ENCODE peak calls at places on chromosomes 16 and 17, in ten cellular contexts. One of them, this sample, is unnamed.

GRCh38 chr17:75077072-75077489 is 10.7 kb upstream of the SLC16A5 start:
- ATAC-seq in effector memory CD8-positive, alpha-beta T cell: no peak
- ATAC-seq in left lung: peak; percentile 1
- ATAC-seq in activated CD8-positive, alpha-beta T cell treated with anti-CD3 and anti-CD28 coated beads for 36 hours: no peak
- ATAC-seq in CD4-positive, alpha-beta T cell: no peak
- ATAC-seq in lung: no peak
- ATAC-seq in activated naive CD8-positive, alpha-beta T cell treated with anti-CD3 and anti-CD28 coated beads, Interleukin-2, amount 10 ng/mL, durations not matched to agents 7 days and 5 days: no peak
- ATAC-seq in stimulated activated naive CD8-positive, alpha-beta T cell treated with anti-CD3 and anti-CD28 coated beads, Interleukin-15, amount 100 ng/mL, for 72 hours: no peak
- ATAC-seq in CD8-positive, alpha-beta T cell: no peak
- ATAC-seq in stimulated activated naive B cell treated with anti-CD40 and anti-IgM and Interleukin-4, amounts not matched to agents 10 μg/mL and 1 μg/mL and 100 μg/mL, for 72 hours: no peak
- ATAC-seq in this sample: no peak

GRCh38 chr16:68298907-68299515 is 11.7 kb downstream of the SLC7A6OS start:
- ATAC-seq in lung: no peak
- ATAC-seq in activated CD8-positive, alpha-beta T cell treated with anti-CD3 and anti-CD28 coated beads for 36 hours: no peak
- ATAC-seq in left lung: no peak
- ATAC-seq in effector memory CD8-positive, alpha-beta T cell: no peak
- ATAC-seq in CD4-positive, alpha-beta T cell: no peak
- ATAC-seq in activated naive CD8-positive, alpha-beta T cell treated with anti-CD3 and anti-CD28 coated beads, Interleukin-2, amount 10 ng/mL, durations not matched to agents 7 days and 5 days: no peak
- ATAC-seq in stimulated activated naive CD8-positive, alpha-beta T cell treated with anti-CD3 and anti-CD28 coated beads, Interleukin-15, amount 100 ng/mL, for 72 hours: no peak
- ATAC-seq in CD8-positive, alpha-beta T cell: no peak
- ATAC-seq in stimulated activated naive B cell treated with anti-CD40 and anti-IgM and Interleukin-4, amounts not matched to agents 10 μg/mL and 1 μg/mL and 100 μg/mL, for 72 hours: no peak
- ATAC-seq in this sample: peak; percentile 72

GRCh38 chr17:53470626-53471025 is 352.1 kb upstream of the KIF2B start:
- ATAC-seq in stimulated activated naive CD8-positive, alpha-beta T cell treated with anti-CD3 and anti-CD28 coated beads, Interleukin-15, amount 100 ng/mL, for 72 hours: no peak
- ATAC-seq in lung: no peak
- ATAC-seq in activated naive CD8-positive, alpha-beta T cell treated with anti-CD3 and anti-CD28 coated beads, Interleukin-2, amount 10 ng/mL, durations not matched to agents 7 days and 5 days: no peak
- ATAC-seq in stimulated activated naive B cell treated with anti-CD40 and anti-IgM and Interleukin-4, amounts not matched to agents 10 μg/mL and 1 μg/mL and 100 μg/mL, for 72 hours: no peak
- ATAC-seq in CD8-positive, alpha-beta T cell: no peak
- ATAC-seq in left lung: no peak
- ATAC-seq in effector memory CD8-positive, alpha-beta T cell: no peak
- ATAC-seq in activated CD8-positive, alpha-beta T cell treated with anti-CD3 and anti-CD28 coated beads for 36 hours: no peak
- ATAC-seq in CD4-positive, alpha-beta T cell: no peak
- ATAC-seq in this sample: no peak

GRCh38 chr17:33962857-33963655 is 292.0 kb upstream of the CCL2 start:
- ATAC-seq in activated CD8-positive, alpha-beta T cell treated with anti-CD3 and anti-CD28 coated beads for 36 hours: no peak
- ATAC-seq in CD8-positive, alpha-beta T cell: no peak
- ATAC-seq in stimulated activated naive B cell treated with anti-CD40 and anti-IgM and Interleukin-4, amounts not matched to agents 10 μg/mL and 1 μg/mL and 100 μg/mL, for 72 hours: peak; percentile 68
- ATAC-seq in stimulated activated naive CD8-positive, alpha-beta T cell treated with anti-CD3 and anti-CD28 coated beads, Interleukin-15, amount 100 ng/mL, for 72 hours: no peak
- ATAC-seq in left lung: no peak
- ATAC-seq in effector memory CD8-positive, alpha-beta T cell: no peak
- ATAC-seq in activated naive CD8-positive, alpha-beta T cell treated with anti-CD3 and anti-CD28 coated beads, Interleukin-2, amount 10 ng/mL, durations not matched to agents 7 days and 5 days: no peak
- ATAC-seq in CD4-positive, alpha-beta T cell: no peak
- ATAC-seq in lung: no peak
- ATAC-seq in this sample: no peak

GRCh38 chr16:1343428-1344242 is 8.0 kb downstream of the TSR3 start:
- ATAC-seq in activated CD8-positive, alpha-beta T cell treated with anti-CD3 and anti-CD28 coated beads for 36 hours: no peak
- ATAC-seq in activated naive CD8-positive, alpha-beta T cell treated with anti-CD3 and anti-CD28 coated beads, Interleukin-2, amount 10 ng/mL, durations not matched to agents 7 days and 5 days: no peak
- ATAC-seq in stimulated activated naive CD8-positive, alpha-beta T cell treated with anti-CD3 and anti-CD28 coated beads, Interleukin-15, amount 100 ng/mL, for 72 hours: no peak
- ATAC-seq in stimulated activated naive B cell treated with anti-CD40 and anti-IgM and Interleukin-4, amounts not matched to agents 10 μg/mL and 1 μg/mL and 100 μg/mL, for 72 hours: no peak
- ATAC-seq in effector memory CD8-positive, alpha-beta T cell: no peak
- ATAC-seq in CD8-positive, alpha-beta T cell: no peak
- ATAC-seq in lung: no peak
- ATAC-seq in left lung: no peak
- ATAC-seq in CD4-positive, alpha-beta T cell: no peak
- ATAC-seq in this sample: peak; percentile 0

GRCh38 chr17:68522266-68522665 is 10.0 kb downstream of the PRKAR1A start:
- ATAC-seq in activated CD8-positive, alpha-beta T cell treated with anti-CD3 and anti-CD28 coated beads for 36 hours: no peak
- ATAC-seq in left lung: no peak
- ATAC-seq in CD8-positive, alpha-beta T cell: no peak
- ATAC-seq in lung: no peak
- ATAC-seq in activated naive CD8-positive, alpha-beta T cell treated with anti-CD3 and anti-CD28 coated beads, Interleukin-2, amount 10 ng/mL, durations not matched to agents 7 days and 5 days: no peak
- ATAC-seq in CD4-positive, alpha-beta T cell: no peak
- ATAC-seq in stimulated activated naive CD8-positive, alpha-beta T cell treated with anti-CD3 and anti-CD28 coated beads, Interleukin-15, amount 100 ng/mL, for 72 hours: no peak
- ATAC-seq in stimulated activated naive B cell treated with anti-CD40 and anti-IgM and Interleukin-4, amounts not matched to agents 10 μg/mL and 1 μg/mL and 100 μg/mL, for 72 hours: no peak
- ATAC-seq in effector memory CD8-positive, alpha-beta T cell: no peak
- ATAC-seq in this sample: no peak

GRCh38 chr16:23452221-23452571 is 793 bp downstream of the COG7 start:
- ATAC-seq in left lung: peak; percentile 2
- ATAC-seq in stimulated activated naive CD8-positive, alpha-beta T cell treated with anti-CD3 and anti-CD28 coated beads, Interleukin-15, amount 100 ng/mL, for 72 hours: no peak
- ATAC-seq in activated naive CD8-positive, alpha-beta T cell treated with anti-CD3 and anti-CD28 coated beads, Interleukin-2, amount 10 ng/mL, durations not matched to agents 7 days and 5 days: no peak
- ATAC-seq in lung: no peak
- ATAC-seq in effector memory CD8-positive, alpha-beta T cell: no peak
- ATAC-seq in activated CD8-positive, alpha-beta T cell treated with anti-CD3 and anti-CD28 coated beads for 36 hours: no peak
- ATAC-seq in CD4-positive, alpha-beta T cell: no peak
- ATAC-seq in stimulated activated naive B cell treated with anti-CD40 and anti-IgM and Interleukin-4, amounts not matched to agents 10 μg/mL and 1 μg/mL and 100 μg/mL, for 72 hours: no peak
- ATAC-seq in CD8-positive, alpha-beta T cell: no peak
- ATAC-seq in this sample: no peak

GRCh38 chr17:82452162-82452561 is 1.6 kb upstream of the CYBC1 start:
- ATAC-seq in stimulated activated naive B cell treated with anti-CD40 and anti-IgM and Interleukin-4, amounts not matched to agents 10 μg/mL and 1 μg/mL and 100 μg/mL, for 72 hours: no peak
- ATAC-seq in left lung: no peak
- ATAC-seq in activated naive CD8-positive, alpha-beta T cell treated with anti-CD3 and anti-CD28 coated beads, Interleukin-2, amount 10 ng/mL, durations not matched to agents 7 days and 5 days: no peak
- ATAC-seq in CD4-positive, alpha-beta T cell: no peak
- ATAC-seq in effector memory CD8-positive, alpha-beta T cell: no peak
- ATAC-seq in lung: no peak
- ATAC-seq in CD8-positive, alpha-beta T cell: no peak
- ATAC-seq in activated CD8-positive, alpha-beta T cell treated with anti-CD3 and anti-CD28 coated beads for 36 hours: no peak
- ATAC-seq in stimulated activated naive CD8-positive, alpha-beta T cell treated with anti-CD3 and anti-CD28 coated beads, Interleukin-15, amount 100 ng/mL, for 72 hours: no peak
- ATAC-seq in this sample: no peak

GRCh38 chr17:69743091-69743490 is 328.6 kb downstream of the MAP2K6 start:
- ATAC-seq in activated CD8-positive, alpha-beta T cell treated with anti-CD3 and anti-CD28 coated beads for 36 hours: no peak
- ATAC-seq in stimulated activated naive CD8-positive, alpha-beta T cell treated with anti-CD3 and anti-CD28 coated beads, Interleukin-15, amount 100 ng/mL, for 72 hours: no peak
- ATAC-seq in CD8-positive, alpha-beta T cell: no peak
- ATAC-seq in left lung: no peak
- ATAC-seq in stimulated activated naive B cell treated with anti-CD40 and anti-IgM and Interleukin-4, amounts not matched to agents 10 μg/mL and 1 μg/mL and 100 μg/mL, for 72 hours: no peak
- ATAC-seq in lung: no peak
- ATAC-seq in effector memory CD8-positive, alpha-beta T cell: no peak
- ATAC-seq in CD4-positive, alpha-beta T cell: no peak
- ATAC-seq in activated naive CD8-positive, alpha-beta T cell treated with anti-CD3 and anti-CD28 coated beads, Interleukin-2, amount 10 ng/mL, durations not matched to agents 7 days and 5 days: no peak
- ATAC-seq in this sample: peak; percentile 55

GRCh38 chr16:89152831-89153700 is 18.5 kb upstream of the CDH15 start:
- ATAC-seq in stimulated activated naive CD8-positive, alpha-beta T cell treated with anti-CD3 and anti-CD28 coated beads, Interleukin-15, amount 100 ng/mL, for 72 hours: peak; percentile 19
- ATAC-seq in left lung: no peak
- ATAC-seq in activated CD8-positive, alpha-beta T cell treated with anti-CD3 and anti-CD28 coated beads for 36 hours: no peak
- ATAC-seq in CD4-positive, alpha-beta T cell: no peak
- ATAC-seq in lung: no peak
- ATAC-seq in stimulated activated naive B cell treated with anti-CD40 and anti-IgM and Interleukin-4, amounts not matched to agents 10 μg/mL and 1 μg/mL and 100 μg/mL, for 72 hours: peak; percentile 61
- ATAC-seq in activated naive CD8-positive, alpha-beta T cell treated with anti-CD3 and anti-CD28 coated beads, Interleukin-2, amount 10 ng/mL, durations not matched to agents 7 days and 5 days: no peak
- ATAC-seq in effector memory CD8-positive, alpha-beta T cell: no peak
- ATAC-seq in CD8-positive, alpha-beta T cell: no peak
- ATAC-seq in this sample: peak; percentile 1

GRCh38 chr17:50634123-50634914 is at the start of gene ABCC3:
- ATAC-seq in activated CD8-positive, alpha-beta T cell treated with anti-CD3 and anti-CD28 coated beads for 36 hours: peak; percentile 25
- ATAC-seq in stimulated activated naive CD8-positive, alpha-beta T cell treated with anti-CD3 and anti-CD28 coated beads, Interleukin-15, amount 100 ng/mL, for 72 hours: peak; percentile 41
- ATAC-seq in effector memory CD8-positive, alpha-beta T cell: peak; percentile 47
- ATAC-seq in CD4-positive, alpha-beta T cell: no peak
- ATAC-seq in stimulated activated naive B cell treated with anti-CD40 and anti-IgM and Interleukin-4, amounts not matched to agents 10 μg/mL and 1 μg/mL and 100 μg/mL, for 72 hours: peak; percentile 27
- ATAC-seq in activated naive CD8-positive, alpha-beta T cell treated with anti-CD3 and anti-CD28 coated beads, Interleukin-2, amount 10 ng/mL, durations not matched to agents 7 days and 5 days: peak; percentile 19
- ATAC-seq in left lung: peak; percentile 73
- ATAC-seq in CD8-positive, alpha-beta T cell: no peak
- ATAC-seq in lung: peak; percentile 35
- ATAC-seq in this sample: peak; percentile 65

GRCh38 chr16:11759997-11760396 is 17.3 kb upstream of the TXNDC11 start:
- ATAC-seq in stimulated activated naive B cell treated with anti-CD40 and anti-IgM and Interleukin-4, amounts not matched to agents 10 μg/mL and 1 μg/mL and 100 μg/mL, for 72 hours: peak; percentile 99
- ATAC-seq in stimulated activated naive CD8-positive, alpha-beta T cell treated with anti-CD3 and anti-CD28 coated beads, Interleukin-15, amount 100 ng/mL, for 72 hours: no peak
- ATAC-seq in CD8-positive, alpha-beta T cell: peak; percentile 20
- ATAC-seq in CD4-positive, alpha-beta T cell: no peak
- ATAC-seq in effector memory CD8-positive, alpha-beta T cell: no peak
- ATAC-seq in left lung: no peak
- ATAC-seq in lung: no peak
- ATAC-seq in activated CD8-positive, alpha-beta T cell treated with anti-CD3 and anti-CD28 coated beads for 36 hours: no peak
- ATAC-seq in activated naive CD8-positive, alpha-beta T cell treated with anti-CD3 and anti-CD28 coated beads, Interleukin-2, amount 10 ng/mL, durations not matched to agents 7 days and 5 days: no peak
- ATAC-seq in this sample: no peak

GRCh38 chr16:84563776-84564420 is 54.0 kb downstream of the COTL1 start:
- ATAC-seq in CD4-positive, alpha-beta T cell: no peak
- ATAC-seq in activated naive CD8-positive, alpha-beta T cell treated with anti-CD3 and anti-CD28 coated beads, Interleukin-2, amount 10 ng/mL, durations not matched to agents 7 days and 5 days: no peak
- ATAC-seq in left lung: no peak
- ATAC-seq in stimulated activated naive B cell treated with anti-CD40 and anti-IgM and Interleukin-4, amounts not matched to agents 10 μg/mL and 1 μg/mL and 100 μg/mL, for 72 hours: no peak
- ATAC-seq in CD8-positive, alpha-beta T cell: no peak
- ATAC-seq in activated CD8-positive, alpha-beta T cell treated with anti-CD3 and anti-CD28 coated beads for 36 hours: no peak
- ATAC-seq in stimulated activated naive CD8-positive, alpha-beta T cell treated with anti-CD3 and anti-CD28 coated beads, Interleukin-15, amount 100 ng/mL, for 72 hours: no peak
- ATAC-seq in effector memory CD8-positive, alpha-beta T cell: no peak
- ATAC-seq in lung: no peak
- ATAC-seq in this sample: no peak

GRCh38 chr16:19210968-19211367 is 42.9 kb downstream of the SYT17 start:
- ATAC-seq in activated CD8-positive, alpha-beta T cell treated with anti-CD3 and anti-CD28 coated beads for 36 hours: no peak
- ATAC-seq in left lung: no peak
- ATAC-seq in CD8-positive, alpha-beta T cell: no peak
- ATAC-seq in stimulated activated naive B cell treated with anti-CD40 and anti-IgM and Interleukin-4, amounts not matched to agents 10 μg/mL and 1 μg/mL and 100 μg/mL, for 72 hours: peak; percentile 66
- ATAC-seq in CD4-positive, alpha-beta T cell: no peak
- ATAC-seq in stimulated activated naive CD8-positive, alpha-beta T cell treated with anti-CD3 and anti-CD28 coated beads, Interleukin-15, amount 100 ng/mL, for 72 hours: no peak
- ATAC-seq in lung: no peak
- ATAC-seq in activated naive CD8-positive, alpha-beta T cell treated with anti-CD3 and anti-CD28 coated beads, Interleukin-2, amount 10 ng/mL, durations not matched to agents 7 days and 5 days: no peak
- ATAC-seq in effector memory CD8-positive, alpha-beta T cell: no peak
- ATAC-seq in this sample: no peak

GRCh38 chr17:4623249-4623648 is 18.2 kb downstream of the ALOX15 start:
- ATAC-seq in CD4-positive, alpha-beta T cell: no peak
- ATAC-seq in stimulated activated naive CD8-positive, alpha-beta T cell treated with anti-CD3 and anti-CD28 coated beads, Interleukin-15, amount 100 ng/mL, for 72 hours: no peak
- ATAC-seq in activated CD8-positive, alpha-beta T cell treated with anti-CD3 and anti-CD28 coated beads for 36 hours: no peak
- ATAC-seq in left lung: peak; percentile 53
- ATAC-seq in effector memory CD8-positive, alpha-beta T cell: no peak
- ATAC-seq in activated naive CD8-positive, alpha-beta T cell treated with anti-CD3 and anti-CD28 coated beads, Interleukin-2, amount 10 ng/mL, durations not matched to agents 7 days and 5 days: no peak
- ATAC-seq in CD8-positive, alpha-beta T cell: no peak
- ATAC-seq in stimulated activated naive B cell treated with anti-CD40 and anti-IgM and Interleukin-4, amounts not matched to agents 10 μg/mL and 1 μg/mL and 100 μg/mL, for 72 hours: no peak
- ATAC-seq in lung: no peak
- ATAC-seq in this sample: peak; percentile 78

GRCh38 chr17:28563475-28563874 is 7.8 kb downstream of the PIGS start:
- ATAC-seq in effector memory CD8-positive, alpha-beta T cell: no peak
- ATAC-seq in activated CD8-positive, alpha-beta T cell treated with anti-CD3 and anti-CD28 coated beads for 36 hours: no peak
- ATAC-seq in stimulated activated naive B cell treated with anti-CD40 and anti-IgM and Interleukin-4, amounts not matched to agents 10 μg/mL and 1 μg/mL and 100 μg/mL, for 72 hours: no peak
- ATAC-seq in lung: no peak
- ATAC-seq in activated naive CD8-positive, alpha-beta T cell treated with anti-CD3 and anti-CD28 coated beads, Interleukin-2, amount 10 ng/mL, durations not matched to agents 7 days and 5 days: no peak
- ATAC-seq in CD8-positive, alpha-beta T cell: no peak
- ATAC-seq in CD4-positive, alpha-beta T cell: no peak
- ATAC-seq in left lung: peak; percentile 67
- ATAC-seq in stimulated activated naive CD8-positive, alpha-beta T cell treated with anti-CD3 and anti-CD28 coated beads, Interleukin-15, amount 100 ng/mL, for 72 hours: no peak
- ATAC-seq in this sample: peak; percentile 12

GRCh38 chr16:17470871-17471744 is at the start of gene XYLT1:
- ATAC-seq in stimulated activated naive CD8-positive, alpha-beta T cell treated with anti-CD3 and anti-CD28 coated beads, Interleukin-15, amount 100 ng/mL, for 72 hours: no peak
- ATAC-seq in effector memory CD8-positive, alpha-beta T cell: no peak
- ATAC-seq in activated naive CD8-positive, alpha-beta T cell treated with anti-CD3 and anti-CD28 coated beads, Interleukin-2, amount 10 ng/mL, durations not matched to agents 7 days and 5 days: peak; percentile 18
- ATAC-seq in CD8-positive, alpha-beta T cell: peak; percentile 52
- ATAC-seq in CD4-positive, alpha-beta T cell: peak; percentile 53
- ATAC-seq in lung: peak; percentile 50
- ATAC-seq in activated CD8-positive, alpha-beta T cell treated with anti-CD3 and anti-CD28 coated beads for 36 hours: peak; percentile 47
- ATAC-seq in left lung: peak; percentile 45
- ATAC-seq in stimulated activated naive B cell treated with anti-CD40 and anti-IgM and Interleukin-4, amounts not matched to agents 10 μg/mL and 1 μg/mL and 100 μg/mL, for 72 hours: peak; percentile 22
- ATAC-seq in this sample: peak; percentile 88

GRCh38 chr16:78126662-78127061 is 27.2 kb downstream of the WWOX start:
- ATAC-seq in stimulated activated naive B cell treated with anti-CD40 and anti-IgM and Interleukin-4, amounts not matched to agents 10 μg/mL and 1 μg/mL and 100 μg/mL, for 72 hours: no peak
- ATAC-seq in lung: no peak
- ATAC-seq in CD8-positive, alpha-beta T cell: no peak
- ATAC-seq in CD4-positive, alpha-beta T cell: no peak
- ATAC-seq in effector memory CD8-positive, alpha-beta T cell: no peak
- ATAC-seq in stimulated activated naive CD8-positive, alpha-beta T cell treated with anti-CD3 and anti-CD28 coated beads, Interleukin-15, amount 100 ng/mL, for 72 hours: no peak
- ATAC-seq in activated CD8-positive, alpha-beta T cell treated with anti-CD3 and anti-CD28 coated beads for 36 hours: no peak
- ATAC-seq in left lung: no peak
- ATAC-seq in activated naive CD8-positive, alpha-beta T cell treated with anti-CD3 and anti-CD28 coated beads, Interleukin-2, amount 10 ng/mL, durations not matched to agents 7 days and 5 days: no peak
- ATAC-seq in this sample: no peak

GRCh38 chr16:8103649-8104289 is 486.5 kb downstream of the TMEM114 start:
- ATAC-seq in stimulated activated naive CD8-positive, alpha-beta T cell treated with anti-CD3 and anti-CD28 coated beads, Interleukin-15, amount 100 ng/mL, for 72 hours: no peak
- ATAC-seq in activated CD8-positive, alpha-beta T cell treated with anti-CD3 and anti-CD28 coated beads for 36 hours: no peak
- ATAC-seq in effector memory CD8-positive, alpha-beta T cell: no peak
- ATAC-seq in CD8-positive, alpha-beta T cell: no peak
- ATAC-seq in left lung: peak; percentile 83
- ATAC-seq in activated naive CD8-positive, alpha-beta T cell treated with anti-CD3 and anti-CD28 coated beads, Interleukin-2, amount 10 ng/mL, durations not matched to agents 7 days and 5 days: no peak
- ATAC-seq in CD4-positive, alpha-beta T cell: no peak
- ATAC-seq in stimulated activated naive B cell treated with anti-CD40 and anti-IgM and Interleukin-4, amounts not matched to agents 10 μg/mL and 1 μg/mL and 100 μg/mL, for 72 hours: no peak
- ATAC-seq in lung: peak; percentile 47
- ATAC-seq in this sample: no peak

GRCh38 chr16:50448522-50448921 is 79.7 kb upstream of the BRD7 start:
- ATAC-seq in left lung: no peak
- ATAC-seq in stimulated activated naive B cell treated with anti-CD40 and anti-IgM and Interleukin-4, amounts not matched to agents 10 μg/mL and 1 μg/mL and 100 μg/mL, for 72 hours: peak; percentile 25
- ATAC-seq in effector memory CD8-positive, alpha-beta T cell: no peak
- ATAC-seq in CD4-positive, alpha-beta T cell: peak; percentile 48
- ATAC-seq in lung: no peak
- ATAC-seq in activated naive CD8-positive, alpha-beta T cell treated with anti-CD3 and anti-CD28 coated beads, Interleukin-2, amount 10 ng/mL, durations not matched to agents 7 days and 5 days: no peak
- ATAC-seq in CD8-positive, alpha-beta T cell: no peak
- ATAC-seq in stimulated activated naive CD8-positive, alpha-beta T cell treated with anti-CD3 and anti-CD28 coated beads, Interleukin-15, amount 100 ng/mL, for 72 hours: no peak
- ATAC-seq in activated CD8-positive, alpha-beta T cell treated with anti-CD3 and anti-CD28 coated beads for 36 hours: no peak
- ATAC-seq in this sample: no peak

GRCh38 chr17:27244481-27245223 is 49.3 kb upstream of the WSB1 start:
- ATAC-seq in stimulated activated naive B cell treated with anti-CD40 and anti-IgM and Interleukin-4, amounts not matched to agents 10 μg/mL and 1 μg/mL and 100 μg/mL, for 72 hours: no peak
- ATAC-seq in activated CD8-positive, alpha-beta T cell treated with anti-CD3 and anti-CD28 coated beads for 36 hours: no peak
- ATAC-seq in stimulated activated naive CD8-positive, alpha-beta T cell treated with anti-CD3 and anti-CD28 coated beads, Interleukin-15, amount 100 ng/mL, for 72 hours: no peak
- ATAC-seq in CD4-positive, alpha-beta T cell: no peak
- ATAC-seq in activated naive CD8-positive, alpha-beta T cell treated with anti-CD3 and anti-CD28 coated beads, Interleukin-2, amount 10 ng/mL, durations not matched to agents 7 days and 5 days: no peak
- ATAC-seq in left lung: peak; percentile 66
- ATAC-seq in effector memory CD8-positive, alpha-beta T cell: peak; percentile 17
- ATAC-seq in CD8-positive, alpha-beta T cell: no peak
- ATAC-seq in lung: peak; percentile 53
- ATAC-seq in this sample: peak; percentile 57

GRCh38 chr17:48132375-48132774 is 24.8 kb downstream of the SNX11 start:
- ATAC-seq in effector memory CD8-positive, alpha-beta T cell: no peak
- ATAC-seq in CD4-positive, alpha-beta T cell: no peak
- ATAC-seq in stimulated activated naive B cell treated with anti-CD40 and anti-IgM and Interleukin-4, amounts not matched to agents 10 μg/mL and 1 μg/mL and 100 μg/mL, for 72 hours: no peak
- ATAC-seq in lung: no peak
- ATAC-seq in CD8-positive, alpha-beta T cell: no peak
- ATAC-seq in stimulated activated naive CD8-positive, alpha-beta T cell treated with anti-CD3 and anti-CD28 coated beads, Interleukin-15, amount 100 ng/mL, for 72 hours: no peak
- ATAC-seq in activated CD8-positive, alpha-beta T cell treated with anti-CD3 and anti-CD28 coated beads for 36 hours: no peak
- ATAC-seq in activated naive CD8-positive, alpha-beta T cell treated with anti-CD3 and anti-CD28 coated beads, Interleukin-2, amount 10 ng/mL, durations not matched to agents 7 days and 5 days: no peak
- ATAC-seq in left lung: peak; percentile 39
- ATAC-seq in this sample: no peak

GRCh38 chr17:80252871-80253270 is 7.8 kb upstream of the RNF213 start:
- ATAC-seq in activated naive CD8-positive, alpha-beta T cell treated with anti-CD3 and anti-CD28 coated beads, Interleukin-2, amount 10 ng/mL, durations not matched to agents 7 days and 5 days: peak; percentile 76
- ATAC-seq in effector memory CD8-positive, alpha-beta T cell: peak; percentile 90
- ATAC-seq in activated CD8-positive, alpha-beta T cell treated with anti-CD3 and anti-CD28 coated beads for 36 hours: peak; percentile 88
- ATAC-seq in stimulated activated naive B cell treated with anti-CD40 and anti-IgM and Interleukin-4, amounts not matched to agents 10 μg/mL and 1 μg/mL and 100 μg/mL, for 72 hours: peak; percentile 88
- ATAC-seq in CD8-positive, alpha-beta T cell: peak; percentile 98
- ATAC-seq in stimulated activated naive CD8-positive, alpha-beta T cell treated with anti-CD3 and anti-CD28 coated beads, Interleukin-15, amount 100 ng/mL, for 72 hours: peak; percentile 90
- ATAC-seq in CD4-positive, alpha-beta T cell: peak; percentile 99
- ATAC-seq in left lung: peak; percentile 82
- ATAC-seq in lung: no peak
- ATAC-seq in this sample: peak; percentile 79

GRCh38 chr16:68227850-68228553 is 7.9 kb downstream of the ESRP2 start:
- ATAC-seq in activated CD8-positive, alpha-beta T cell treated with anti-CD3 and anti-CD28 coated beads for 36 hours: no peak
- ATAC-seq in CD4-positive, alpha-beta T cell: no peak
- ATAC-seq in stimulated activated naive CD8-positive, alpha-beta T cell treated with anti-CD3 and anti-CD28 coated beads, Interleukin-15, amount 100 ng/mL, for 72 hours: no peak
- ATAC-seq in effector memory CD8-positive, alpha-beta T cell: no peak
- ATAC-seq in CD8-positive, alpha-beta T cell: no peak
- ATAC-seq in lung: no peak
- ATAC-seq in activated naive CD8-positive, alpha-beta T cell treated with anti-CD3 and anti-CD28 coated beads, Interleukin-2, amount 10 ng/mL, durations not matched to agents 7 days and 5 days: no peak
- ATAC-seq in stimulated activated naive B cell treated with anti-CD40 and anti-IgM and Interleukin-4, amounts not matched to agents 10 μg/mL and 1 μg/mL and 100 μg/mL, for 72 hours: no peak
- ATAC-seq in left lung: peak; percentile 33
- ATAC-seq in this sample: no peak

GRCh38 chr16:88922826-88923410 is 54.1 kb downstream of the CBFA2T3 start:
- ATAC-seq in stimulated activated naive B cell treated with anti-CD40 and anti-IgM and Interleukin-4, amounts not matched to agents 10 μg/mL and 1 μg/mL and 100 μg/mL, for 72 hours: no peak
- ATAC-seq in CD8-positive, alpha-beta T cell: no peak
- ATAC-seq in left lung: no peak
- ATAC-seq in activated naive CD8-positive, alpha-beta T cell treated with anti-CD3 and anti-CD28 coated beads, Interleukin-2, amount 10 ng/mL, durations not matched to agents 7 days and 5 days: no peak
- ATAC-seq in CD4-positive, alpha-beta T cell: no peak
- ATAC-seq in effector memory CD8-positive, alpha-beta T cell: no peak
- ATAC-seq in lung: no peak
- ATAC-seq in activated CD8-positive, alpha-beta T cell treated with anti-CD3 and anti-CD28 coated beads for 36 hours: no peak
- ATAC-seq in stimulated activated naive CD8-positive, alpha-beta T cell treated with anti-CD3 and anti-CD28 coated beads, Interleukin-15, amount 100 ng/mL, for 72 hours: no peak
- ATAC-seq in this sample: no peak

GRCh38 chr17:66551839-66552238 is 249.4 kb downstream of the PRKCA start:
- ATAC-seq in effector memory CD8-positive, alpha-beta T cell: no peak
- ATAC-seq in stimulated activated naive CD8-positive, alpha-beta T cell treated with anti-CD3 and anti-CD28 coated beads, Interleukin-15, amount 100 ng/mL, for 72 hours: no peak
- ATAC-seq in left lung: no peak
- ATAC-seq in lung: no peak
- ATAC-seq in CD8-positive, alpha-beta T cell: no peak
- ATAC-seq in CD4-positive, alpha-beta T cell: no peak
- ATAC-seq in activated naive CD8-positive, alpha-beta T cell treated with anti-CD3 and anti-CD28 coated beads, Interleukin-2, amount 10 ng/mL, durations not matched to agents 7 days and 5 days: no peak
- ATAC-seq in activated CD8-positive, alpha-beta T cell treated with anti-CD3 and anti-CD28 coated beads for 36 hours: no peak
- ATAC-seq in stimulated activated naive B cell treated with anti-CD40 and anti-IgM and Interleukin-4, amounts not matched to agents 10 μg/mL and 1 μg/mL and 100 μg/mL, for 72 hours: no peak
- ATAC-seq in this sample: no peak

GRCh38 chr16:86294535-86294934 is 215.8 kb upstream of the FOXF1 start:
- ATAC-seq in effector memory CD8-positive, alpha-beta T cell: no peak
- ATAC-seq in stimulated activated naive CD8-positive, alpha-beta T cell treated with anti-CD3 and anti-CD28 coated beads, Interleukin-15, amount 100 ng/mL, for 72 hours: no peak
- ATAC-seq in CD8-positive, alpha-beta T cell: no peak
- ATAC-seq in CD4-positive, alpha-beta T cell: no peak
- ATAC-seq in activated naive CD8-positive, alpha-beta T cell treated with anti-CD3 and anti-CD28 coated beads, Interleukin-2, amount 10 ng/mL, durations not matched to agents 7 days and 5 days: no peak
- ATAC-seq in left lung: peak; percentile 49
- ATAC-seq in activated CD8-positive, alpha-beta T cell treated with anti-CD3 and anti-CD28 coated beads for 36 hours: no peak
- ATAC-seq in lung: no peak
- ATAC-seq in stimulated activated naive B cell treated with anti-CD40 and anti-IgM and Interleukin-4, amounts not matched to agents 10 μg/mL and 1 μg/mL and 100 μg/mL, for 72 hours: no peak
- ATAC-seq in this sample: no peak